ENCODE peak calls at places on chromosomes 2 and 18, in six cellular contexts. E is SK-N-SH, G is H1, Q is GM12878, T is HepG2, J is K562. V is an unnamed sample.

GRCh38 chr2:239299218-239299939 is 101.4 kb downstream of the HDAC4 start:
- DNase-seq in Q (no peak), J (no peak), E (no peak), G (no peak), T (peak), V (no peak)

GRCh38 chr2:142983174-142983573 is 105.7 kb downstream of the KYNU start:
- DNase-seq in G (no peak), T (no peak), E (no peak), J (no peak), Q (peak), V (no peak)

GRCh38 chr18:43396266-43396665 is 119.0 kb upstream of the SYT4 start:
- DNase-seq in T (no peak), E (peak), G (no peak), J (no peak), Q (no peak), V (no peak)

GRCh38 chr18:9135912-9136314 is 668 bp upstream of the ANKRD12 start:
- DNase-seq in Q (no peak), G (peak), E (no peak), J (peak), T (peak), V (peak)

GRCh38 chr18:37649416-37649815 is 83.8 kb upstream of the CELF4 start:
- DNase-seq in E (no peak), T (no peak), G (no peak), Q (no peak), J (no peak), V (no peak)

GRCh38 chr2:189096769-189097447 is 82.7 kb downstream of the COL5A2 start:
- DNase-seq in T (peak), J (no peak), Q (no peak), E (no peak), G (no peak), V (no peak)

GRCh38 chr2:66827851-66828250 is 392.9 kb downstream of the MEIS1 start:
- DNase-seq in G (no peak), E (no peak), J (no peak), Q (no peak), T (no peak), V (no peak)

GRCh38 chr18:41121116-41121826 is 833.8 kb upstream of the PIK3C3 start:
- DNase-seq in J (no peak), Q (no peak), T (no peak), E (no peak), G (no peak), V (no peak)

GRCh38 chr2:156982615-156983014 is 274.9 kb upstream of the GALNT5 start:
- DNase-seq in Q (no peak), E (no peak), T (no peak), J (no peak), G (no peak), V (no peak)

GRCh38 chr2:73250872-73251846 is 17.1 kb downstream of the CCT7 start:
- DNase-seq in J (no peak), Q (no peak), T (no peak), G (no peak), E (no peak), V (no peak)

GRCh38 chr2:11681722-11682589 is 12.0 kb upstream of the NTSR2 start:
- DNase-seq in G (no peak), T (peak), Q (no peak), J (peak), E (peak), V (peak)

GRCh38 chr2:215970425-215970824 is 42.9 kb downstream of the MREG start:
- DNase-seq in E (no peak), Q (no peak), G (no peak), T (no peak), J (no peak), V (no peak)

GRCh38 chr2:205685314-205686230 is 3.3 kb downstream of the NRP2 start:
- DNase-seq in G (no peak), J (no peak), T (no peak), E (peak), Q (no peak), V (no peak)

GRCh38 chr2:64291181-64291580 is 147.0 kb upstream of the PELI1 start:
- DNase-seq in Q (no peak), T (no peak), J (no peak), G (no peak), E (no peak), V (no peak)

GRCh38 chr2:134852518-134852917 is 14.1 kb downstream of the ACMSD start:
- DNase-seq in Q (no peak), E (no peak), J (no peak), T (no peak), G (no peak), V (no peak)

GRCh38 chr2:211439011-211439410 is 882.6 kb downstream of the CPS1 start:
- DNase-seq in G (no peak), E (no peak), J (no peak), Q (no peak), T (no peak), V (no peak)

GRCh38 chr2:88903744-88904353 is 212.4 kb downstream of the RPIA start:
- DNase-seq in J (peak), Q (no peak), T (peak), G (no peak), E (peak), V (peak)

GRCh38 chr2:199631129-199631528 is 173.4 kb upstream of the SATB2 start:
- DNase-seq in E (no peak), J (no peak), G (no peak), Q (no peak), T (no peak), V (no peak)

GRCh38 chr2:229164545-229165249 is 106.4 kb downstream of the PID1 start:
- DNase-seq in T (no peak), J (no peak), Q (no peak), E (no peak), G (no peak), V (no peak)

GRCh38 chr2:39492095-39492590 is 55.1 kb upstream of the MAP4K3 start:
- DNase-seq in Q (peak), J (no peak), T (peak), E (no peak), G (no peak), V (peak)

GRCh38 chr2:145652051-145652450 is 1132.1 kb upstream of the ZEB2 start:
- DNase-seq in E (no peak), G (no peak), T (no peak), Q (no peak), J (no peak), V (no peak)

GRCh38 chr2:238952261-238952924 is 104.5 kb downstream of the TWIST2 start:
- DNase-seq in E (no peak), G (no peak), T (no peak), J (no peak), Q (no peak), V (no peak)

GRCh38 chr2:182649316-182649715 is 66.7 kb upstream of the DNAJC10 start:
- DNase-seq in Q (no peak), T (peak), G (no peak), E (peak), J (no peak), V (peak)
- TF ChIP-seq GABPA in Q (no peak), T (no peak), G (no peak), E (no peak), J (no peak), V (no peak)

GRCh38 chr2:207313947-207314346 is 148.2 kb upstream of the KLF7 start:
- DNase-seq in J (no peak), G (no peak), E (no peak), T (no peak), Q (no peak), V (no peak)

GRCh38 chr2:207308519-207309224 is 142.9 kb upstream of the KLF7 start:
- DNase-seq in T (no peak), Q (no peak), J (no peak), G (no peak), E (no peak), V (no peak)

GRCh38 chr2:207315131-207315530 is 149.4 kb upstream of the KLF7 start:
- DNase-seq in E (no peak), J (no peak), G (no peak), T (no peak), Q (no peak), V (no peak)

GRCh38 chr2:207312006-207312356 is 146.2 kb upstream of the KLF7 start:
- DNase-seq in G (no peak), E (no peak), T (no peak), J (no peak), Q (no peak), V (no peak)

GRCh38 chr2:207311316-207312005 is 145.7 kb upstream of the KLF7 start:
- DNase-seq in E (peak), T (peak), J (peak), G (no peak), Q (no peak), V (peak)
- TF ChIP-seq CTCF in E (peak), T (no peak), J (no peak), G (no peak), Q (no peak), V (no peak)

GRCh38 chr18:58692420-58693185 is 21.3 kb downstream of the MALT1 start:
- DNase-seq in E (no peak), Q (no peak), G (no peak), J (no peak), T (no peak), V (no peak)
- TF ChIP-seq GABPA in E (no peak), Q (no peak), G (no peak), J (no peak), T (no peak), V (no peak)

GRCh38 chr2:148968776-148969175 is 69.7 kb upstream of the LYPD6B start:
- DNase-seq in E (peak), Q (peak), T (no peak), J (no peak), G (no peak), V (no peak)

GRCh38 chr2:148967056-148967455 is 71.4 kb upstream of the LYPD6B start:
- DNase-seq in J (no peak), E (no peak), G (no peak), T (no peak), Q (no peak), V (no peak)

GRCh38 chr2:148965596-148966431 is 72.7 kb upstream of the LYPD6B start:
- DNase-seq in Q (peak), T (no peak), J (no peak), E (no peak), G (no peak), V (peak)

GRCh38 chr2:148966432-148966758 is 72.1 kb upstream of the LYPD6B start:
- DNase-seq in Q (no peak), T (no peak), J (no peak), E (no peak), G (no peak), V (no peak)

GRCh38 chr2:148967484-148967883 is 71.0 kb upstream of the LYPD6B start:
- DNase-seq in E (no peak), J (no peak), T (no peak), G (no peak), Q (no peak), V (no peak)
- TF ChIP-seq CTCF in E (peak), J (no peak), T (peak), G (no peak), Q (no peak), V (no peak)

DNA sequence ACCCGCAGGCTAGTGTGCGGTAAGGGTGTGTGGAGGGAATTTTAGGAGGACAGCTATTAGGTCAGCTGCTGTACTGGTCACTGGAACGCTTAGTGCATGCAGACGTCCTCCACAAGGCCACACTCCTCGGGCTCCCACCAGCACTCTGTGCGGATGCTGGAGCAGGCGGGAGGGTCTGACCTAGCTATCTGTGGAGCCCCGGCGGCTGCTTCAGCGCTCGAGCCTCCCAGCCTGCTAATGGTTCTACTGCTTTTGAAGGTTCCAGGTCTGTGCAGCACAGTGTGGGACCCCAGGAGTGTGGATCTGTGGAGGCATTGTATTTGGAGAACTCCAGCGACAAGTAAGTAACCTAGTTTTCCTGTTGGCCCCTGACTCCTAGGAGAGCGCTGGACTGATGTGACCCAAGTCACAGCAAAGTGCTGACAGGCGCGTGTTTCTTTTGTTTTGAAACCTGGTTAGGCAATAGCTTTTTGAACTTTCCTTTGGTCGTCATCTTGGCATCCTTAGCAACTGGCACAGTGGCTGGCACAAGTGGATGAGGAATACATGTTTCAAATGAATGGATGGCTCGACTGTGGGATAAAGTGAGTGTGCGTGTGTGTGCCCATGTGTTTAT is 113.5 kb downstream of the ZNF236 start:
- DNase-seq in E (no peak), T (no peak), J (no peak), Q (no peak), G (no peak), V (no peak)
- TF ChIP-seq GABPA in E (no peak), T (no peak), J (no peak), Q (no peak), G (no peak), V (no peak)

DNA sequence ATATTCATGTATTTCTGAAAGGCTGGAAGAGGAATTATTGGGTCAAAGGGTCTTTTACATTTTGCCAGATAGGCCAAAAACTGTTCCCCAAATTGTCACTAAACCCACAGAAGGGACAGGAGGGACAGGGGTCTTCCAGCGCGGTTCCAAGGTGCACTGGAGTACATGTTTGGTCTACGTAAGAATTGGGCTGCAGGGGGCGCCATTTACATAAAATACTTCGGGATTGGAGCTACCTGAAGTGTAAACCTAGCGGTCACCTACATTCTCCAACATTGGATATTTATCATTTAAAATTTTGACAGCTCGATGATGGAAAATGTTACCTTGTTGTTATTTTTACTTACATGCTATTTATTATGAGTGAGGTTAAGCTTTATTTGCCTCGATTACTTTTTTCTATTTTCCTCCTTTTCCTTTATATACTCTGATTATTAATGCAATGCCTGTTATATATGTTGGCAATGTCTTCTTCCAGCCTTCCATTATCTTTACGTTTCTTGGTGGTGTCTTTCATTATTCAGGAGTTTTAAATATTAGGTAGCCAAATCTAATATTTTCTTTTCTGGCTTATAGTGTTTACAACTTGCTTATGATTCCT is 43.0 kb upstream of the RAB6C start:
- DNase-seq in J (peak), E (peak), Q (no peak), T (peak), G (no peak), V (peak)
- TF ChIP-seq CTCF in J (peak), E (peak), Q (peak), T (peak), G (no peak), V (no peak)

DNA sequence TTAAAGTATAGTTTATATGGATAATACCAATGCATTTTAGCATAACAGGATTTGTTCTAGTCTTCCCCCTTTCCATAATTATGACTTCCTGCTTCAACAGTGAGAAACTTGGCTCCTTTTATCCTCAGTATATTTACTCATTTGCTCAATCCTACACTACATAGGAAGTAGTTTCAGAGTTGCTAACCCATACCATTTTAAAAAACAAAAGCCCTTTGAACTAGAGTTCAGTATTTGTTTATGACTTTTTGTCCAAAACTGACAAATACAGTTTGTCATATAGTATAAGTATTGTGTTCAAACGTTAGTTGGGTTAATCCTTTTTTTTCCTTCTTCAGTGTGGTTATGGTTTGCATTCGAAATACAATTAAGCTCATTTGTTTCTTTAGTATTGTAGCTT is 5.9 kb upstream of the DNAJC27 start:
- DNase-seq in Q (no peak), E (no peak), T (peak), J (no peak), G (no peak), V (no peak)
- TF ChIP-seq GABPA in Q (no peak), E (no peak), T (no peak), J (no peak), G (no peak), V (no peak)

GRCh38 chr2:14273650-14274049 is 358.9 kb upstream of the LRATD1 start:
- DNase-seq in Q (no peak), E (no peak), T (no peak), J (no peak), G (no peak), V (no peak)

GRCh38 chr2:14270036-14270582 is 362.4 kb upstream of the LRATD1 start:
- DNase-seq in J (no peak), Q (no peak), E (no peak), G (no peak), T (no peak), V (no peak)

DNA sequence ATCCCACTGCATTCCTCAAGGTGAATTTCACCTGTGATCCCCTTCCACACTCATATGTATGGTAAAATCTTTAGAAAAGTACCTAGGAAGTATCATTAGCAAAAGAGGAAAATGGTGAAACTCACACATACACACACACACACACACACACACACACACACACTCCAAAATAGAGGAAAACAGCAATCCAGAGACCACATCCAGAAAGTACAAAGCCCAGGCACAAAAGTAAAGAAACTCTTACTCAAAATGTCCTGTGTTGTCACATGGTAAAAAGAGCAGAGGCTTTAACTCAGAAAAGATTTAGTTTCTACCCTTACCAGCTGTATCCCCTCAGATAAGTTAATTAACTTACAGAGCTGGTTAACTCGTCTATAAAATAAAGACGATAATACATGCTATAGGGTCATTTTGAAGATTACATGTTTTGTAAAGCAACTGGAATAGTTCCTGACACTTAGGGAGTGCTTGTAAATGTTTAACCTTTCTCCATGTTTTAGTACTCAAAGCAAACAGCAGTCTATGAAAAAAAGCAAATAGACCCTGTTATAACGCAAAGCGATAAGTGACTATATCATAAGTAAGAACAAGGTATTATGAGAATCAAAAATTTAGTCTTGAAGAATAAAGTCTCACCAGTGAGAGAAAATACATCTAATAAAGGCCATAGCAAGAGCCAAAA is 360.0 kb upstream of the LRATD1 start:
- DNase-seq in G (no peak), E (no peak), J (no peak), T (no peak), Q (no peak), V (no peak)
- TF ChIP-seq CTCF in G (no peak), E (no peak), J (no peak), T (no peak), Q (no peak), V (no peak)

GRCh38 chr18:54127759-54128378 is 96.6 kb downstream of the MBD2 start:
- DNase-seq in Q (no peak), E (peak), G (no peak), J (no peak), T (peak), V (no peak)
- TF ChIP-seq GABPA in Q (no peak), E (no peak), G (no peak), J (no peak), T (no peak), V (no peak)

GRCh38 chr2:120921457-120921856 is 185.8 kb downstream of the GLI2 start:
- DNase-seq in Q (no peak), G (no peak), E (no peak), T (no peak), J (no peak), V (no peak)
- TF ChIP-seq CTCF in Q (no peak), G (no peak), E (no peak), T (peak), J (no peak), V (no peak)

V was measured in HL-60.